ENCODE peak calls at places on chromosomes 3 and 15, in seven cellular contexts. Q is DMS 273 treated with DMSO at 0.1 percent for 48 hours; T is lower leg skin; N is aorta; X is HTR-8/SVneo; F is NK-92 treated with Interleukin-12 subunit alpha and Interleukin-12 subunit beta, amount 100 ng/mL, for 24 hours; U is effector CD4-positive, alpha-beta T cell. Z is an unnamed sample.

GRCh38 chr15:90104551-90104950 is 2.3 kb upstream of the IDH2 start:
- DNase-seq in F (no peak), N (no peak), U (no peak), Q (no peak), T (no peak), X (no peak), Z (no peak)

GRCh38 chr3:51706788-51707731 is at the start of gene GRM2:
- DNase-seq in T (no peak), F (no peak), N (peak; percentile 87), U (no peak), Q (peak; percentile 41), X (peak; percentile 94), Z (no peak)

GRCh38 chr3:72044231-72044935 is 259.4 kb upstream of the PROK2 start:
- DNase-seq in X (no peak), N (no peak), T (no peak), F (no peak), U (no peak), Q (no peak), Z (no peak)

GRCh38 chr3:17577795-17578520 is 164.5 kb downstream of the TBC1D5 start:
- DNase-seq in X (no peak), T (no peak), U (no peak), F (no peak), N (no peak), Q (no peak), Z (no peak)

GRCh38 chr3:172089250-172089649 is 49.9 kb downstream of the FNDC3B start:
- DNase-seq in U (no peak), N (no peak), X (no peak), Q (no peak), F (no peak), T (no peak), Z (no peak)

GRCh38 chr3:4990061-4990460 is 10.8 kb downstream of the BHLHE40 start:
- DNase-seq in X (no peak), F (no peak), U (no peak), Q (no peak), N (no peak), T (no peak), Z (no peak)

GRCh38 chr3:64645236-64645635 is 42.6 kb downstream of the ADAMTS9 start:
- DNase-seq in F (no peak), Q (no peak), U (no peak), T (no peak), X (no peak), N (no peak), Z (no peak)

GRCh38 chr3:89113887-89114840 is 6.7 kb downstream of the EPHA3 start:
- DNase-seq in U (no peak), X (peak; percentile 40), Q (peak; percentile 68), T (peak; percentile 87), N (peak; percentile 62), F (no peak), Z (peak; percentile 57)

GRCh38 chr3:124372784-124373183 is 357.5 kb upstream of the UMPS start:
- DNase-seq in U (no peak), Q (no peak), T (no peak), F (no peak), N (no peak), X (no peak), Z (no peak)

GRCh38 chr3:50912746-50913145 is 238.0 kb downstream of the DOCK3 start:
- DNase-seq in Q (no peak), T (no peak), N (no peak), U (no peak), F (no peak), X (no peak), Z (no peak)

GRCh38 chr3:190424478-190425439 is 24.9 kb downstream of the TMEM207 start:
- DNase-seq in Q (peak; percentile 56), F (no peak), X (peak; percentile 43), T (no peak), N (peak; percentile 59), U (no peak), Z (peak; percentile 69)

GRCh38 chr3:120855665-120856437 is 52.2 kb upstream of the STXBP5L start:
- DNase-seq in T (no peak), Q (peak; percentile 93), U (no peak), X (peak; percentile 27), F (no peak), N (peak; percentile 75), Z (no peak)

GRCh38 chr3:150421799-150422548 is 13.9 kb downstream of the TSC22D2 start:
- DNase-seq in T (no peak), U (no peak), N (no peak), X (no peak), Q (no peak), F (no peak), Z (no peak)

GRCh38 chr3:130679218-130679617 is 67.4 kb downstream of the PIK3R4 start:
- DNase-seq in X (no peak), F (no peak), U (no peak), Q (no peak), T (no peak), N (no peak), Z (no peak)

GRCh38 chr3:123229145-123229544 is 27.4 kb downstream of the SEC22A start:
- DNase-seq in F (no peak), T (no peak), Q (peak; percentile 5), X (no peak), U (no peak), N (no peak), Z (no peak)

GRCh38 chr3:129347446-129347845 is 68.8 kb downstream of the HMCES start:
- DNase-seq in F (no peak), Q (no peak), U (no peak), X (no peak), T (no peak), N (no peak), Z (no peak)

GRCh38 chr3:152961323-152961722 is 126.4 kb downstream of the P2RY1 start:
- DNase-seq in X (peak; percentile 4), U (no peak), T (no peak), F (no peak), N (no peak), Q (no peak), Z (peak; percentile 19)

GRCh38 chr15:41096178-41096577 is 19.9 kb downstream of the INO80 start:
- DNase-seq in N (no peak), F (no peak), X (no peak), U (no peak), T (no peak), Q (no peak), Z (no peak)

GRCh38 chr15:49649987-49650386 is 29.1 kb downstream of the DTWD1 start:
- DNase-seq in F (no peak), N (no peak), X (no peak), Q (no peak), U (no peak), T (no peak), Z (no peak)

GRCh38 chr3:133271491-133271890 is 128.4 kb upstream of the BFSP2 start:
- DNase-seq in U (no peak), N (no peak), X (no peak), Q (no peak), F (no peak), T (no peak), Z (no peak)

GRCh38 chr15:100778831-100779288 is 100.8 kb upstream of the ALDH1A3 start:
- DNase-seq in N (no peak), T (peak; percentile 73), U (no peak), X (no peak), Q (no peak), F (no peak), Z (no peak)

GRCh38 chr15:83327041-83327440 is 42.6 kb upstream of the BNC1 start:
- DNase-seq in X (no peak), U (no peak), F (no peak), Q (no peak), N (no peak), T (no peak), Z (no peak)

GRCh38 chr3:28347374-28348285 is 891 bp upstream of the ZCWPW2 start:
- DNase-seq in U (peak; percentile 3), T (peak; percentile 37), N (no peak), F (no peak), X (no peak), Q (no peak), Z (no peak)

GRCh38 chr3:11629716-11630115 is 14.0 kb downstream of the VGLL4 start:
- DNase-seq in T (no peak), Q (no peak), X (peak; percentile 38), F (no peak), N (no peak), U (no peak), Z (no peak)

GRCh38 chr3:106215047-106215446 is 346.2 kb upstream of the CBLB start:
- DNase-seq in N (no peak), Q (no peak), X (no peak), U (no peak), F (no peak), T (no peak), Z (no peak)

GRCh38 chr3:46867550-46867898 is 4.3 kb upstream of the MYL3 start:
- DNase-seq in U (no peak), T (peak; percentile 97), X (no peak), F (no peak), Q (no peak), N (peak; percentile 89), Z (no peak)

GRCh38 chr15:45186771-45187577 is 792 bp downstream of the SHF start:
- DNase-seq in Q (no peak), U (no peak), X (no peak), F (no peak), T (peak; percentile 89), N (no peak), Z (no peak)

GRCh38 chr3:32910954-32911353 is 40.5 kb upstream of the CCR4 start:
- DNase-seq in T (no peak), U (no peak), Q (no peak), F (no peak), N (no peak), X (no peak), Z (no peak)

GRCh38 chr3:178752843-178753242 is 216.6 kb downstream of the KCNMB2 start:
- DNase-seq in X (no peak), F (no peak), U (no peak), T (no peak), N (no peak), Q (no peak), Z (no peak)

GRCh38 chr15:75161788-75162414 is 39.8 kb upstream of the C15orf39 start:
- DNase-seq in U (no peak), T (no peak), X (no peak), F (no peak), Q (no peak), N (no peak), Z (no peak)

GRCh38 chr15:85379403-85380131 is 836 bp upstream of the AKAP13 start:
- DNase-seq in U (peak; percentile 36), N (no peak), X (no peak), Q (no peak), F (peak; percentile 63), T (no peak), Z (peak; percentile 45)

GRCh38 chr3:154217663-154218062 is 96.5 kb downstream of the ARHGEF26 start:
- DNase-seq in N (no peak), T (no peak), F (no peak), X (no peak), Q (no peak), U (no peak), Z (no peak)

GRCh38 chr3:32643354-32643753 is 41.6 kb upstream of the CNOT10 start:
- DNase-seq in N (no peak), U (no peak), X (no peak), T (no peak), Q (no peak), F (no peak), Z (no peak)

GRCh38 chr3:178507507-178508442 is 28.5 kb upstream of the KCNMB2 start:
- DNase-seq in X (no peak), F (no peak), T (no peak), U (no peak), Q (no peak), N (no peak), Z (no peak)

GRCh38 chr15:50794102-50794501 is 28.6 kb upstream of the SPPL2A start:
- DNase-seq in U (no peak), T (no peak), Q (no peak), N (no peak), F (no peak), X (no peak), Z (no peak)

GRCh38 chr3:111737056-111737711 is 121.9 kb upstream of the PHLDB2 start:
- DNase-seq in X (no peak), F (no peak), T (no peak), N (peak; percentile 49), U (no peak), Q (no peak), Z (no peak)

GRCh38 chr3:14687360-14687759 is 12.4 kb downstream of the C3orf20 start:
- DNase-seq in N (no peak), T (no peak), X (no peak), F (no peak), Q (no peak), U (no peak), Z (peak; percentile 86)

Z was measured in RPMI8226.